ENCODE peak calls at places on chromosome 15, in ten cellular contexts. H, W, B, P, K, U, I, S, O and C are unnamed samples.

GRCh38 chr15:25838191-25838870 is 24.8 kb downstream of the ATP10A start:
- DNase-seq in S (no peak), U (no peak), I (no peak), B (no peak), K (no peak), P (no peak), O (no peak), H (no peak), W (no peak), C (no peak)

GRCh38 chr15:25683911-25684310 is 179.2 kb downstream of the ATP10A start:
- DNase-seq in S (no peak), B (no peak), U (no peak), K (peak; percentile 79), W (no peak), I (no peak), H (no peak), O (peak; percentile 37), P (no peak), C (no peak)

GRCh38 chr15:48774484-48774883 is 36.4 kb downstream of the CEP152 start:
- DNase-seq in H (no peak), P (peak; percentile 69), I (no peak), W (no peak), S (no peak), K (no peak), U (no peak), B (no peak), O (no peak), C (no peak)

GRCh38 chr15:69593981-69594966 is 141.7 kb downstream of the RPLP1 start:
- DNase-seq in I (peak; percentile 90), O (no peak), S (peak; percentile 90), W (no peak), K (peak; percentile 73), U (no peak), P (peak; percentile 93), H (peak; percentile 97), B (no peak), C (peak; percentile 89)

GRCh38 chr15:73832657-73833056 is 40.7 kb upstream of the TBC1D21 start:
- DNase-seq in O (no peak), B (no peak), U (no peak), I (no peak), W (no peak), P (no peak), S (no peak), K (no peak), H (no peak), C (no peak)

GRCh38 chr15:63600001-63600645 is 2.9 kb downstream of the FBXL22 start:
- DNase-seq in I (peak; percentile 22), S (no peak), P (no peak), W (no peak), O (peak; percentile 50), U (peak; percentile 41), H (peak; percentile 29), K (no peak), B (no peak), C (no peak)

GRCh38 chr15:63052961-63053698 is 10.6 kb downstream of the TPM1 start:
- DNase-seq in K (peak; percentile 65), I (peak; percentile 50), B (no peak), U (peak; percentile 31), P (no peak), H (no peak), S (no peak), W (no peak), O (no peak), C (no peak)

GRCh38 chr15:57033715-57034439 is 115.4 kb downstream of the TCF12 start:
- DNase-seq in S (peak; percentile 39), O (no peak), I (no peak), P (no peak), U (no peak), K (no peak), H (no peak), B (no peak), W (no peak), C (no peak)

GRCh38 chr15:88792342-88793282 is 10.6 kb upstream of the ACAN start:
- DNase-seq in S (no peak), H (no peak), U (no peak), P (no peak), B (no peak), K (no peak), O (no peak), I (no peak), W (no peak), C (no peak)

GRCh38 chr15:69502470-69503045 is 49.9 kb downstream of the RPLP1 start:
- DNase-seq in U (no peak), B (no peak), S (no peak), O (no peak), K (no peak), H (no peak), P (no peak), I (no peak), W (no peak), C (no peak)

GRCh38 chr15:90588427-90588826 is 58.7 kb downstream of the CRTC3 start:
- DNase-seq in W (no peak), U (no peak), O (no peak), H (no peak), K (no peak), S (no peak), I (no peak), P (peak; percentile 7), B (no peak), C (no peak)

GRCh38 chr15:98000249-98001203 is 40.0 kb downstream of the ARRDC4 start:
- DNase-seq in W (no peak), H (peak; percentile 61), U (no peak), P (peak; percentile 92), B (no peak), S (peak; percentile 34), I (peak; percentile 43), K (no peak), O (no peak), C (no peak)

GRCh38 chr15:44340410-44340809 is 51.9 kb downstream of the GOLM2 start:
- DNase-seq in K (no peak), O (no peak), B (no peak), S (peak; percentile 89), I (peak; percentile 6), W (no peak), P (peak; percentile 92), H (peak; percentile 20), U (no peak), C (no peak)

GRCh38 chr15:96273317-96274086 is 57.0 kb upstream of the NR2F2 start:
- DNase-seq in K (no peak), O (no peak), H (peak; percentile 80), I (peak; percentile 51), P (peak; percentile 100), W (no peak), B (peak; percentile 18), S (peak; percentile 100), U (no peak), C (no peak)

DNA sequence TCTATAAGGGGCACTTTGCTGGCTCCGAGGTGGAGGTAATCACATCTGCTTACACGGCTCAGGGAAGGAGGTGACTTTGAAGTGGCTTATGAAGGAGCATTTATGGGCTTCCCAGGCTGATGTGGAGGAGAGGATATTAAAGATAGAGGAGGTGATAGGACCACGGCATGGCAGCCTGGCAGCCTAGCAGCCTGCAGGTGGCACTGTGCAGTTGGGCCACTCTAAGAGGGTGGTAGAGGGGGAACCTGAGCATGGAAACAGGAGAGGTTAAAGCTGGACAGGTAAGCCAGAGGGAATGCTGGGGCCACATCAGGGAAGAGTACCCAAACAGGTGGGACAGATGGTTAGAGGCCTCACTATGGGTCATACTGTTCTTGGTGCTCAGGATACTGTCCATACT is 375.0 kb downstream of the WDR72 start:
- DNase-seq in I (no peak), H (peak; percentile 47), W (no peak), S (no peak), P (no peak), O (peak; percentile 20), U (no peak), B (no peak), K (no peak), C (no peak)
- TF ChIP-seq CTCF in I (peak; percentile 33), H (peak; percentile 43), W (no peak), S (no peak), P (no peak), O (no peak), U (no peak), B (peak; percentile 51), K (no peak), C (peak; percentile 38)

DNA sequence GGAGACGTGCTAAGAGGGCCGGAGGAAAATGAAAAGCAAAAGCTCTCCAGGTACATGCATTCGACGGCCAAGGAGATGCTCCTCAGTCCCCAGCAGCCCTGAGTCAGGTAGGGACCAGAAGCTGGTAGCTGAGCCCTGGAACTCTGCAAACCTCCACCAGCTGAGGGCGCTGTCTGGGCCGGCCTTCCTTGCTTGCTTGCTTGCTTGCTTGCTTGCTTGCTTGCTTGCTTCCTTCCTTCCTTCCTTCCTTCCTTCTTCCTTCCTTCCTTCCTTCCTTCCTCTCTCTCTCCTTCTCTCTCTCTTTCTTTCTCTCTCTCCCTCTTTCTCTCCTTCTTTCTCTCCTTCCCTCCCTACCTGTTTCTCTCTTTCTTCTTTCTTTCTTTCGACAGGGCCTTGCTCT is 94.6 kb upstream of the RASGRF1 start:
- DNase-seq in P (no peak), I (no peak), S (no peak), W (no peak), B (no peak), K (peak; percentile 67), U (no peak), O (peak; percentile 80), H (peak; percentile 55), C (no peak)
- TF ChIP-seq CTCF in P (peak; percentile 13), I (peak; percentile 15), S (peak; percentile 43), W (no peak), B (peak; percentile 47), K (no peak), U (no peak), O (no peak), H (no peak), C (no peak)

DNA sequence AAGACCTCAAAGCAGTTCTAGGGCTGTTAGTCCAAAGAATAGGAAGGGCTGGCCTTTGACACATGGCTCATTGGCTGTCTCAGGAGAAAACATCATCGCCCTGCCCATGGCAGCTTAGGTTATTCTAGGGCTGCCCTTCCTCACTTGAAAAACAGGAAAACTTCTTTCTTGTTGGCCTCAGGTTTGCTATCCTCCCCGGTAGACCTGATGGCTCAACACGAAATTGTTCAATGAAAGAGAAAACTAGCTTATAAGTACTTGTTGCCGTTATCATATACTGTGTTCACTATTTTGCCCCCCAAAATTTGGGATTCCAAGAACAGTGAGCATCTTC is 602 bp upstream of the SLTM start:
- DNase-seq in B (no peak), O (no peak), K (no peak), S (no peak), H (no peak), U (no peak), I (no peak), W (no peak), P (no peak), C (no peak)
- TF ChIP-seq CTCF in B (no peak), O (no peak), K (no peak), S (no peak), H (no peak), U (no peak), I (no peak), W (no peak), P (no peak), C (no peak)

DNA sequence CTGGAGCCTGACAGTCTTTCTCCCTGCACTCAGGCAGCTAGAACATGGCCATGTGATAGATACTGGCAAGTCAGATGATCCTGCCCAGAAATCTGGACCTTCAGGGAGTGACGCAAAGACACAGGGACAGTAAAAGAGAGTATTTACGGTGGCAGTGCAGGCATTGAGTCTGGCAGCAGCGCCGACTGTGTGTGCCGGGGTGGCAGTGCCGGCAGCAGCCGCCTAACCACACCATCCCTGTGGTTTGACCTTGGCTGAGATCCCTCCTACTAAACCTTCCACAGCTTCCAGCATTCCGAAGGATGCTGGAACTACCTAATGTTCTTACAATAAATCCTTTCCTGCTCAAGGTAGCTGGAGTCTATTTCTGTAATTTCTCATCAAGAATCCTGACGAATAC is 4.6 kb upstream of the TSPAN3 start:
- DNase-seq in S (no peak), I (no peak), H (peak; percentile 66), U (no peak), B (no peak), P (peak; percentile 45), W (no peak), K (peak; percentile 32), O (no peak), C (no peak)
- TF ChIP-seq CTCF in S (no peak), I (no peak), H (no peak), U (no peak), B (no peak), P (no peak), W (no peak), K (no peak), O (no peak), C (no peak)